ENCODE peak calls at places on chromosomes 4 and X, in ten cellular contexts. U is cardiac muscle cell; W is heart left ventricle; G is CD8-positive, alpha-beta T cell; O is sigmoid colon; D is hepatocyte; J is AG04450; V is right cardiac atrium; T is aorta; S is CD4-positive, alpha-beta T cell. A is an unnamed sample. For H3K9me3, the result is how much of the 10 kb centered on the place peaks cover.

GRCh38 chr4:110485452-110485851 is 9.5 kb downstream of the ENPEP start:
- DNase-seq in T (no peak), S (no peak), J (no peak), V (no peak), O (no peak), D (no peak), U (no peak), W (no peak), G (no peak), A (no peak)

GRCh38 chr4:183987987-183988392 is 82.9 kb downstream of the STOX2 start:
- DNase-seq in O (peak), W (peak), V (peak), G (no peak), J (peak), U (peak), T (peak), S (no peak), D (peak), A (no peak)

GRCh38 chr4:63526251-63526650 is 883.0 kb downstream of the TECRL start:
- DNase-seq in S (no peak), O (no peak), T (no peak), U (no peak), W (no peak), D (no peak), V (no peak), G (no peak), J (no peak), A (no peak)

GRCh38 chr4:158766419-158767044 is 2.3 kb upstream of the FNIP2 start:
- DNase-seq in T (no peak), J (no peak), G (no peak), W (no peak), U (no peak), O (no peak), D (no peak), V (no peak), S (no peak), A (no peak)

GRCh38 chr4:169115897-169116254 is 105.8 kb upstream of the CBR4 start:
- DNase-seq in W (no peak), U (peak), J (peak), V (no peak), O (no peak), S (no peak), T (no peak), D (peak), G (no peak), A (no peak)

GRCh38 chrX:16205840-16206239 is 38.6 kb downstream of the MAGEB17 start:
- DNase-seq in J (no peak), U (no peak), G (no peak), W (no peak), V (no peak), S (no peak), D (no peak), T (no peak), O (no peak), A (no peak)

GRCh38 chrX:46698691-46699090 is 60.2 kb downstream of the SLC9A7 start:
- DNase-seq in U (no peak), S (no peak), G (no peak), O (no peak), V (no peak), W (no peak), D (no peak), T (no peak), J (no peak), A (no peak)

GRCh38 chrX:71515039-71515398 is 17.9 kb upstream of the OGT start:
- DNase-seq in W (peak), V (peak), T (no peak), J (no peak), O (no peak), S (no peak), U (no peak), D (no peak), G (no peak), A (no peak)

GRCh38 chr4:172978848-172979247 is 189.8 kb upstream of the GALNT7 start:
- DNase-seq in O (no peak), V (no peak), U (no peak), S (no peak), T (no peak), D (no peak), W (no peak), G (no peak), J (no peak), A (no peak)

GRCh38 chr4:133476064-133476463 is 327.0 kb downstream of the PCDH10 start:
- DNase-seq in U (no peak), D (no peak), J (no peak), W (no peak), T (no peak), S (no peak), O (no peak), V (no peak), G (no peak), A (no peak)

GRCh38 chr4:37802068-37802666 is 24.3 kb upstream of the PGM2 start:
- DNase-seq in S (no peak), T (no peak), G (no peak), D (peak), J (no peak), O (no peak), V (peak), W (peak), U (peak), A (no peak)

GRCh38 chr4:32400870-32401269 is 1680.7 kb downstream of the PCDH7 start:
- DNase-seq in V (no peak), J (no peak), O (no peak), D (no peak), T (no peak), W (no peak), G (no peak), U (no peak), S (no peak), A (no peak)

GRCh38 chr4:27278615-27279014 is 418.0 kb downstream of the STIM2 start:
- DNase-seq in S (no peak), V (no peak), G (no peak), T (no peak), D (peak), W (no peak), J (no peak), O (no peak), U (peak), A (no peak)

GRCh38 chr4:105145913-105146285 is 777 bp upstream of the TET2 start:
- DNase-seq in J (no peak), S (peak), D (peak), V (no peak), T (peak), O (peak), G (peak), U (peak), W (peak), A (no peak)

GRCh38 chr4:6065166-6065565 is 46.9 kb upstream of the C4orf50 start:
- DNase-seq in V (no peak), U (no peak), J (no peak), D (no peak), S (no peak), W (no peak), O (no peak), G (no peak), T (peak), A (no peak)

GRCh38 chrX:38632516-38632915 is 71.2 kb downstream of the TSPAN7 start:
- DNase-seq in D (no peak), U (no peak), V (no peak), O (no peak), T (no peak), G (no peak), J (no peak), S (no peak), W (no peak), A (no peak)

GRCh38 chrX:3627579-3627978 is 85.9 kb downstream of the PRKX start:
- DNase-seq in S (no peak), U (no peak), G (no peak), V (no peak), O (no peak), J (no peak), D (no peak), W (no peak), T (no peak), A (no peak)

GRCh38 chrX:51440365-51440764 is 56.0 kb downstream of the NUDT11 start:
- DNase-seq in T (no peak), U (no peak), S (no peak), O (no peak), V (no peak), W (no peak), D (no peak), J (no peak), G (no peak), A (no peak)

GRCh38 chr4:145829629-145830395 is 108.8 kb downstream of the ZNF827 start:
- DNase-seq in G (no peak), S (no peak), D (no peak), U (no peak), O (no peak), J (no peak), T (no peak), V (no peak), W (no peak), A (no peak)

GRCh38 chr4:26871611-26872010 is 11.0 kb downstream of the STIM2 start:
- DNase-seq in T (no peak), U (peak), G (no peak), W (no peak), V (peak), O (no peak), J (no peak), D (no peak), S (no peak), A (no peak)

GRCh38 chr4:112185740-112186670 is 40.8 kb downstream of the FAM241A start:
- DNase-seq in S (no peak), U (no peak), O (no peak), V (no peak), G (no peak), T (no peak), J (no peak), D (peak), W (no peak), A (no peak)

GRCh38 chr4:41882622-41883347 is 52.4 kb upstream of the TMEM33 start:
- DNase-seq in U (peak), S (no peak), G (peak), T (peak), V (no peak), O (no peak), W (peak), D (peak), J (no peak), A (peak)

GRCh38 chr4:123869517-123870282 is 473.1 kb downstream of the SPRY1 start:
- DNase-seq in D (no peak), U (no peak), J (no peak), W (no peak), O (peak), S (no peak), V (peak), T (no peak), G (no peak), A (no peak)

GRCh38 chr4:84596826-84597225 is 13.9 kb downstream of the CDS1 start:
- DNase-seq in V (no peak), G (no peak), D (peak), J (no peak), U (no peak), T (no peak), S (no peak), O (no peak), W (no peak), A (no peak)

GRCh38 chr4:14364953-14365533 is 637.2 kb upstream of the CPEB2 start:
- DNase-seq in T (no peak), O (no peak), S (no peak), D (no peak), U (no peak), G (no peak), W (no peak), J (no peak), V (no peak), A (no peak)

GRCh38 chrX:8323356-8323755 is 141.3 kb upstream of the VCX3B start:
- DNase-seq in O (no peak), V (no peak), U (no peak), S (no peak), W (no peak), G (no peak), T (no peak), J (no peak), D (no peak), A (no peak)

GRCh38 chr4:181693517-181693916 is 549.7 kb upstream of the TENM3 start:
- DNase-seq in D (no peak), O (no peak), S (no peak), V (no peak), U (peak), T (no peak), W (no peak), G (no peak), J (no peak), A (no peak)

GRCh38 chr4:176034498-176034897 is 31.1 kb upstream of the WDR17 start:
- DNase-seq in S (no peak), T (no peak), U (peak), V (no peak), J (peak), D (peak), O (no peak), G (no peak), W (no peak), A (no peak)

GRCh38 chr4:15506464-15506863 is 36.8 kb downstream of the CC2D2A start:
- DNase-seq in J (peak), T (no peak), G (no peak), O (no peak), U (no peak), S (no peak), D (no peak), W (no peak), V (no peak), A (no peak)

GRCh38 chr4:80471701-80472100 is 136.2 kb downstream of the CFAP299 start:
- DNase-seq in U (peak), W (no peak), G (no peak), D (peak), J (peak), V (no peak), O (peak), T (no peak), S (no peak), A (no peak)

DNA sequence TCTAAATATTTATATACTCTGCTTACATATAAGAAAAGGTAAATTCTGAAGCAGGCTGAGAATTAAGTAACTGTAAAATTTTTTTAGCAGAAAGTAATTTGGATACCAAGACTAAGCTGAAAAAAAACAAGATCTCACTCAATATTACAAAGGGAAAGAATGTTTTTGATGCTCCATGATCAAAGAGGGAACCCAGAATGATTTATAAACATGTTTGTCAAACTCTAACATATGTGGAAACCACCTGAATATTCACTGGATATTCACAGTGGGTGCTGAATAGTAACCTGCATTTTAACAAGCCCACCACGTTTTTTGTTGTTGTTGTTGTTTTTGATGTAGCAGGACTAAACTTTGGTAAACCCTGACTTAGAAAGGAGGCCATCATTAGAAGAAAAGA is 324.9 kb upstream of the GATB start:
- DNase-seq in T (no peak), O (no peak), S (no peak), V (no peak), U (no peak), G (no peak), W (no peak), J (no peak), D (no peak), A (no peak)
- H3K9me3 ChIP-seq in T (under half), O (under half), S (under half), V (under half), U (under half), G (under half), W (under half), J (under half), D (under half), A (under half)

GRCh38 chr4:161496-162284 is 37.4 kb downstream of the ZNF718 start:
- DNase-seq in U (no peak), O (no peak), G (no peak), D (no peak), T (no peak), V (no peak), W (no peak), J (no peak), S (no peak), A (no peak)
- H3K9me3 ChIP-seq in U (under half), O (half or more), G (under half), D (half or more), T (under half), V (under half), W (half or more), J (under half), S (half or more), A (under half)

GRCh38 chrX:146054311-146054710 is 236.7 kb downstream of the SLITRK2 start:
- DNase-seq in O (no peak), S (no peak), W (no peak), D (no peak), U (no peak), G (no peak), T (no peak), J (no peak), V (no peak), A (no peak)

GRCh38 chrX:146056511-146057081 is 239.0 kb downstream of the SLITRK2 start:
- DNase-seq in U (no peak), G (no peak), W (no peak), J (no peak), O (no peak), D (no peak), V (no peak), S (no peak), T (no peak), A (no peak)

DNA sequence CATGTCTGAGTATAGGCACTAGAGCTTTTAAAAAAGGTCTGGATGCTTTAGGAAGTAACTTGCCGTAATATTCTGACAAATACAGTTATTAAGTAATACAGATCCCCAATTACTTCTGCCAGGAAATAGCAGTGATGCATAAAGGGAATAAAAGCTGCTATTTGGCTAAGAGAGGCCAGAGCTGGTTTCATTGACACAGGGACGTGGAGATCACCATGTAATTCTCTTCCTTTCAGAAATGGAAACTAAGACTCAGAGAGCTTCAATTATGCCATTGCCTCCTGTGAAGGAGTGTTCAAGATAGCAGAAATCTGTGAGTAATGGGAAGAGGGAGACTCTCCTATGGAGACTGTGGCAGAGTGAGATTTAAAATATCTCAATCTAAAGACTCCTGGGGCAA is 238.1 kb downstream of the SLITRK2 start:
- DNase-seq in W (no peak), J (no peak), G (no peak), O (no peak), U (no peak), V (no peak), T (no peak), S (no peak), D (no peak), A (no peak)
- H3K9me3 ChIP-seq in W (under half), J (under half), G (under half), O (under half), U (under half), V (under half), T (under half), S (under half), D (under half), A (under half)

DNA sequence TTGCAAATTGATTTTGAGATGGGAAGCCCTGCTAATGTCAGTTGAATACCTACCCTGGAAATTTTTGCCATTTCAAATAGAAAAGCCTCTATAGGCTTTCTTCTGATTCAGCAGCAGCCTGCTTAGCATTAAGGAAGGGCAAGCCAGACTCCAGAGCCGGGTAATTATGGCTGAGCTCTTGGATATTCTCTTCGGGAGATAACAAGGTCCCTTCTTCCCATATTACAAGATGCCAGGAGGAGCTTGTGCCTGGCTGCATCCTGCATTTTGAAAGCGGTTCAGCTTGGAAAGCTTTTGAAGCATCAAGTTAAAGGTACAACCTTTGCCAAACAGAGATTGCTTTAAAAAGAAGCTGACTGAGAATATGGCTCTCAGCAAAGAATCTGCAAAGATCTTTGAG is 399.6 kb upstream of the RPS6KA3 start:
- DNase-seq in O (no peak), S (no peak), V (no peak), U (no peak), G (no peak), D (no peak), J (no peak), W (no peak), T (no peak), A (no peak)
- H3K9me3 ChIP-seq in O (under half), S (under half), V (under half), U (under half), G (under half), D (under half), J (under half), W (under half), T (under half), A (under half)

DNA sequence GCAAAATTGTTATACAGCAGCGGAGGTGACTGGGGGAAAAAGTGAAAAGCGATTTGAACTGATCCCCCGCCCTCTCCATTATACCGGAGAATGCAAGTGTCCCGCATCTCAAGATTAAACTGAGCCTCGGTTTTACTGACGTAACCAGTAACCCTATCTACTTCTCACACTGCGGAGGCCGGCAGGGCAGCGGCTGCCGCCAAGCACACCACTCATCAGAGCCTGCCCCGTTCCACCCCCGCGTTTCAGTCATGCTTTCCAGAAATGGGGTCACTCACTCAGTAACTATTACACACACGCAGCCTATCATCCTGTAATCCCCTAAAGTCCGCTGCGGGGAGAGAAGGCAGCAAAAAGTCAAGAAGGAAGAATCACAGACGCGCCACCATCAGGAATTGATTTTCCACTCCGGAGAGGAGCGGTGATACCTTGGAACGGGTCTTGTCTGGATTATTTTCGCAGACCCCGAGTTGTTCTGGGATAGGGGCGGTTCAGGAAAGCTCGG is 1.4 kb downstream of the RPS6KA3 start:
- DNase-seq in O (peak), S (peak), U (peak), T (peak), D (peak), W (peak), J (peak), G (peak), V (peak), A (peak)
- H3K9me3 ChIP-seq in O (under half), S (under half), U (under half), T (under half), D (under half), W (under half), J (under half), G (under half), V (under half), A (under half)